ENCODE peak calls at places on chromosomes 4 and X, in four cellular contexts. N is NB4, P is breast epithelium, O is IMR-90. J is an unnamed sample.

GRCh38 chr4:8308144-8308543 is 38.6 kb downstream of the HTRA3 start:
- DNase-seq in N (no peak), P (peak), O (no peak), J (no peak)

GRCh38 chrX:80216086-80216485 is 201.5 kb downstream of the TBX22 start:
- DNase-seq in N (peak), P (no peak), O (no peak), J (no peak)

GRCh38 chr4:142984871-142985585 is 138.9 kb upstream of the INPP4B start:
- DNase-seq in N (peak), P (no peak), O (peak), J (no peak)

GRCh38 chr4:149311076-149311475 is 504.6 kb downstream of the IQCM start:
- DNase-seq in N (no peak), P (no peak), O (no peak), J (no peak)

GRCh38 chr4:137896221-137896737 is 345.9 kb downstream of the SLC7A11 start:
- DNase-seq in N (no peak), P (no peak), O (peak), J (no peak)

GRCh38 chr4:127580300-127580699 is 52.5 kb upstream of the INTU start:
- DNase-seq in N (peak), P (no peak), O (no peak), J (no peak)

GRCh38 chr4:186765138-186765537 is 41.5 kb upstream of the FAT1 start:
- DNase-seq in N (no peak), P (no peak), O (peak), J (no peak)

GRCh38 chrX:146614693-146615524 is 194.7 kb upstream of the CXorf51B start:
- DNase-seq in N (no peak), P (no peak), O (no peak), J (no peak)

GRCh38 chr4:38687571-38688011 is 23.6 kb downstream of the KLF3 start:
- DNase-seq in N (no peak), P (no peak), O (no peak), J (no peak)

GRCh38 chrX:83510466-83511181 is 2.5 kb downstream of the POU3F4 start:
- DNase-seq in N (no peak), P (no peak), O (no peak), J (no peak)

GRCh38 chr4:96833831-96834230 is 993.9 kb downstream of the PDHA2 start:
- DNase-seq in N (no peak), P (no peak), O (no peak), J (no peak)

GRCh38 chr4:61795998-61796397 is 595.9 kb downstream of the ADGRL3 start:
- DNase-seq in N (no peak), P (no peak), O (no peak), J (no peak)

GRCh38 chr4:117334451-117335188 is 249.2 kb upstream of the TRAM1L1 start:
- DNase-seq in N (no peak), P (no peak), O (no peak), J (no peak)
- TF ChIP-seq POLR2A in N (no peak), P (no peak), O (no peak), J (no peak)

GRCh38 chr4:75557696-75558095 is 1.8 kb downstream of the ODAPH start:
- DNase-seq in N (no peak), P (no peak), O (no peak), J (no peak)
- H3K4me3 ChIP-seq in N (no peak), P (no peak), O (no peak), J (no peak)

GRCh38 chr4:184474261-184475095 is at the start of gene IRF2:
- DNase-seq in N (peak), P (peak), O (peak), J (peak)
- TF ChIP-seq POLR2A in N (peak), P (peak), O (peak), J (no peak)

GRCh38 chr4:5890063-5890727 is 2.7 kb downstream of the CRMP1 start:
- DNase-seq in N (no peak), P (no peak), O (peak), J (no peak)
- H3K4me3 ChIP-seq in N (no peak), P (no peak), O (no peak), J (no peak)

GRCh38 chr4:108674356-108674977 is 24.1 kb downstream of the OSTC start:
- DNase-seq in N (no peak), P (no peak), O (no peak), J (no peak)
- TF ChIP-seq POLR2A in N (no peak), P (no peak), O (no peak), J (no peak)

J was measured in vagina.